ENCODE peak calls at places on chromosome 18, in eight cellular contexts. Z is ascending aorta, I is foreskin fibroblast, Q is PC-9, V is fibroblast of lung, F is GM12865, R is A673, S is transverse colon. C is an unnamed sample.

GRCh38 chr18:13868501-13869271 is 44.7 kb downstream of the MC5R start:
- DNase-seq in R (no peak), Q (no peak), Z (no peak), V (no peak), I (no peak), S (no peak), F (no peak), C (no peak)

GRCh38 chr18:73975266-73975665 is 172.4 kb downstream of the FBXO15 start:
- DNase-seq in F (peak), R (no peak), V (peak), Z (no peak), I (no peak), Q (no peak), S (no peak), C (no peak)

GRCh38 chr18:10141559-10141958 is 227.7 kb downstream of the VAPA start:
- DNase-seq in Q (peak), Z (peak), V (no peak), S (no peak), R (no peak), F (no peak), I (no peak), C (no peak)

GRCh38 chr18:23765931-23766330 is 76.7 kb downstream of the LAMA3 start:
- DNase-seq in Z (no peak), S (no peak), V (no peak), R (no peak), F (no peak), Q (no peak), I (no peak), C (no peak)

GRCh38 chr18:5057348-5058012 is 139.6 kb downstream of the AKAIN1 start:
- DNase-seq in S (peak), F (peak), Q (no peak), I (no peak), R (peak), V (peak), Z (peak), C (no peak)

GRCh38 chr18:23627325-23627724 is 35.4 kb downstream of the ANKRD29 start:
- DNase-seq in V (peak), S (peak), Q (peak), F (no peak), Z (peak), R (peak), I (peak), C (no peak)

GRCh38 chr18:62603211-62603610 is 80.4 kb downstream of the ZCCHC2 start:
- DNase-seq in V (no peak), F (no peak), I (no peak), S (no peak), Q (no peak), R (no peak), Z (no peak), C (no peak)

GRCh38 chr18:362914-363295 is 95.1 kb upstream of the THOC1 start:
- DNase-seq in F (no peak), Z (no peak), Q (no peak), R (no peak), I (no peak), V (peak), S (no peak), C (no peak)

GRCh38 chr18:70781860-70782453 is 493.1 kb downstream of the SOCS6 start:
- DNase-seq in R (peak), S (peak), Q (peak), I (no peak), F (peak), Z (no peak), V (peak), C (peak)

GRCh38 chr18:7329036-7329435 is 98.1 kb downstream of the LRRC30 start:
- DNase-seq in F (no peak), I (no peak), V (no peak), S (no peak), Z (no peak), R (no peak), Q (no peak), C (no peak)

GRCh38 chr18:46469186-46469915 is 187.7 kb downstream of the LOXHD1 start:
- DNase-seq in Q (peak), R (peak), Z (no peak), S (no peak), F (no peak), V (peak), I (no peak), C (no peak)

GRCh38 chr18:68397241-68398035 is 317.5 kb downstream of the TMX3 start:
- DNase-seq in Z (no peak), F (no peak), R (no peak), Q (no peak), V (peak), S (no peak), I (no peak), C (no peak)

GRCh38 chr18:1393929-1394328 is 489.3 kb downstream of the ADCYAP1 start:
- DNase-seq in Q (no peak), Z (no peak), F (no peak), I (no peak), R (no peak), V (no peak), S (no peak), C (no peak)

GRCh38 chr18:13369756-13370510 is 151.4 kb downstream of the LDLRAD4 start:
- DNase-seq in I (no peak), R (no peak), Q (no peak), V (peak), Z (no peak), F (no peak), S (peak), C (no peak)

GRCh38 chr18:31486165-31486564 is 11.8 kb upstream of the DSG2 start:
- DNase-seq in F (no peak), Q (no peak), Z (no peak), I (no peak), S (no peak), V (peak), R (no peak), C (no peak)

GRCh38 chr18:31248783-31249521 is 69.0 kb upstream of the DSG1 start:
- DNase-seq in V (peak), S (no peak), F (no peak), R (no peak), Q (no peak), Z (no peak), I (no peak), C (no peak)

GRCh38 chr18:70334728-70335329 is 46.0 kb downstream of the SOCS6 start:
- DNase-seq in V (no peak), F (no peak), Q (no peak), Z (no peak), I (no peak), R (no peak), S (no peak), C (no peak)

GRCh38 chr18:28127763-28128737 is 48.9 kb downstream of the CDH2 start:
- DNase-seq in Q (no peak), Z (no peak), V (peak), R (no peak), S (no peak), F (no peak), I (no peak), C (no peak)

GRCh38 chr18:13165636-13166423 is 52.7 kb upstream of the LDLRAD4 start:
- DNase-seq in I (no peak), R (no peak), S (no peak), V (no peak), Q (no peak), F (no peak), Z (no peak), C (no peak)

GRCh38 chr18:21391074-21391673 is 149.1 kb downstream of the GREB1L start:
- DNase-seq in F (peak), Z (no peak), I (peak), Q (peak), S (no peak), R (peak), V (peak), C (no peak)

GRCh38 chr18:2984703-2985261 is 28.2 kb downstream of the LPIN2 start:
- DNase-seq in Q (peak), Z (no peak), F (no peak), R (no peak), I (no peak), V (no peak), S (peak), C (no peak)

GRCh38 chr18:8791171-8791651 is 85.9 kb downstream of the MTCL1 start:
- DNase-seq in S (no peak), V (no peak), F (no peak), Q (no peak), I (peak), Z (no peak), R (no peak), C (no peak)

GRCh38 chr18:76932026-76932819 is 109.9 kb downstream of the ZNF236 start:
- DNase-seq in S (no peak), F (peak), Z (no peak), R (no peak), Q (no peak), V (peak), I (peak), C (peak)

GRCh38 chr18:68447286-68447685 is 267.6 kb downstream of the TMX3 start:
- DNase-seq in I (no peak), S (no peak), V (peak), Q (no peak), F (no peak), R (no peak), Z (no peak), C (no peak)

GRCh38 chr18:35174093-35174731 is 66.6 kb upstream of the ZNF397 start:
- DNase-seq in I (no peak), F (peak), R (no peak), V (no peak), Q (no peak), Z (no peak), S (no peak), C (no peak)

GRCh38 chr18:76823166-76823539 is 796 bp downstream of the ZNF236 start:
- DNase-seq in I (no peak), Q (no peak), Z (no peak), S (peak), R (no peak), V (no peak), F (no peak), C (no peak)

GRCh38 chr18:48922801-48923730 is 27.7 kb downstream of the SMAD7 start:
- DNase-seq in F (peak), V (peak), I (peak), S (peak), R (peak), Z (peak), Q (no peak), C (no peak)
- H3K4me3 ChIP-seq in F (no peak), V (no peak), I (peak), S (peak), R (peak), Z (peak), Q (no peak), C (peak)

DNA sequence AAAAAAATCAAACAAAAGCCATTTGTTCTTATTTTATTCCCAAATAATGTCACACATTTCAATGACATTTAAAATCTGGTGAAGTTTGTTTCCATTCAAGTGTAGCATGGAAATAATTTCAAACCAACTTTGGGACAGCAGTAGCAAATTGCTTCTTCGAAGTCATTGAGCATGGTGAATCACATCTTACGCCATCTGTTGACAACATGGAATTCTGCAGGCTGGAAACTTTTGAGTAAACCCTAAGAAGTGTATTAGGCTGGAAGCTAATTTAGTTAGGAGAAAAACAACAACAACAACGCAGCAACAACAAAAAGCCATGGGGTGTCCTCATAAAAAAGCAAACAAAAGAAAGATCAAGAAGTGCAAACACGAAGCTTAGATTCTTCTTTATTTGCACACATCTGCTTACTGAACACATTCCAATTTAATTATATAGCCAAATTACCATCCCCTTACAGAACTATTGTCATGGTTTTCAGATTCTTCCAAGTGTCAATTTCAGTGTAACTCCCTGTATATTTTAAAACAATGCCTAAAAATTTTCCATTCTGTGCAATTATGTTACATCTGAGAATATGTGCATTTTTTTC is 659.0 kb upstream of the CDH7 start:
- DNase-seq in S (no peak), I (no peak), R (peak), Z (no peak), Q (no peak), F (peak), V (peak), C (no peak)
- TF ChIP-seq CTCF in S (no peak), I (peak), R (peak), Z (no peak), Q (peak), F (peak), V (no peak), C (no peak)

GRCh38 chr18:58192519-58192918 is 148.5 kb downstream of the NEDD4L start:
- DNase-seq in R (no peak), Q (no peak), V (no peak), F (no peak), S (no peak), Z (no peak), I (no peak), C (no peak)

GRCh38 chr18:58194028-58194427 is 150.0 kb downstream of the NEDD4L start:
- DNase-seq in S (no peak), F (no peak), R (no peak), Q (no peak), Z (no peak), I (no peak), V (no peak), C (no peak)

GRCh38 chr18:58196881-58197872 is 153.2 kb downstream of the NEDD4L start:
- DNase-seq in S (peak), V (no peak), Z (no peak), Q (no peak), R (no peak), I (no peak), F (no peak), C (no peak)

GRCh38 chr18:58196164-58196563 is 152.1 kb downstream of the NEDD4L start:
- DNase-seq in R (no peak), F (no peak), V (peak), S (no peak), Z (no peak), Q (peak), I (no peak), C (no peak)

DNA sequence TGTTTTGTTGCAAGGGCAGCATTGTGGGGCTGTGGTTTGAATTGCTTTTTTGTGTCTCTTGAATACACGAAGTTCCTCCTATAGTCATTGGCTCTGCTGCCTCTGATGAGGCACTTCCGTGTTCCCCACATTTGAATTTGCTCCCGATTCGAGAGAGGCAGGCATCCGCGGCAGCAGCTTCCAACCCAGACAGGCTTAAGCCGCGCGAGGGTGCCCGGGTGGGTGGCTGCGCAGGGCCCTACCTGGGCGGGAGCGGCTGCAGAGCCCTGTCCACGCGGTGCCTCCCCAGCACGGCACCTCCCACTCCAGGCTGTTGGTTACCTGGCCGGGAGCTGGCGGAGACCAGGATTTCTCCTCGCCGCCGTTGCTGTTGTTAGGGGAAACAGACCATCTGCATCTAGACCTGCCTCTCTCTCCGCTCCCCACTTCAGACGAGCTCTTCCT is 151.3 kb downstream of the NEDD4L start:
- DNase-seq in I (no peak), Z (no peak), S (peak), Q (no peak), R (no peak), V (no peak), F (peak), C (no peak)
- H3K4me3 ChIP-seq in I (peak), Z (no peak), S (peak), Q (peak), R (peak), V (peak), F (peak), C (no peak)

GRCh38 chr18:50622320-50622719 is 62.4 kb downstream of the MAPK4 start:
- DNase-seq in F (no peak), I (no peak), Z (peak), V (no peak), Q (no peak), R (no peak), S (no peak), C (no peak)
- TF ChIP-seq CTCF in F (no peak), I (no peak), Z (no peak), V (no peak), Q (no peak), R (no peak), S (no peak), C (no peak)

GRCh38 chr18:75070235-75070624 is 138.7 kb downstream of the PTGR3 start:
- DNase-seq in Z (no peak), Q (no peak), I (no peak), F (no peak), S (no peak), V (no peak), R (no peak), C (no peak)
- H3K4me3 ChIP-seq in Z (no peak), Q (no peak), I (no peak), F (no peak), S (no peak), V (no peak), R (no peak), C (no peak)

GRCh38 chr18:41146301-41146700 is 808.7 kb upstream of the PIK3C3 start:
- DNase-seq in R (no peak), F (no peak), I (no peak), S (no peak), Z (no peak), V (no peak), Q (no peak), C (no peak)
- TF ChIP-seq CTCF in R (no peak), F (no peak), I (no peak), S (no peak), Z (no peak), V (no peak), Q (no peak), C (no peak)

DNA sequence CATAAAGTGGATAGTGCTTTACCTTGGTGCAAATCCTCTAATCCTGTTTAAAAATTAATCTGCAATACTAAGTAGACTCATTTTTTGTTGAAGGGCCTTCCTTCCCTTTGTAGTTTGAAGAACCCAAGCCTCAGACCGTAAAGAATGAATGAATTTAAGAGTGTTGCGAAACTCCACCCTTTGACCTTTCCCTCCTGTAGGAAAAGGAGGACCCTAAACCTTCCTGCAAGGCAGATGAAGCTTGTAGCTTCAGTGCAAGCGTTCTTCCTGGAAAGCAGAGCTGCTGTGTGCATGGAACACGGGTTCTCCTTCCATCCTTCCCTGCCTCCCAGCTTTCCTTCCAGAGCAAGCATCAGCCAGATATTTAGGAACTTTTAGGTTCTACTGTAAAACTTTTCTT is 1.7 kb downstream of the IMPA2 start:
- DNase-seq in F (no peak), V (no peak), Q (no peak), I (no peak), S (no peak), R (no peak), Z (no peak), C (no peak)
- H3K4me3 ChIP-seq in F (no peak), V (peak), Q (peak), I (no peak), S (peak), R (no peak), Z (no peak), C (no peak)

DNA sequence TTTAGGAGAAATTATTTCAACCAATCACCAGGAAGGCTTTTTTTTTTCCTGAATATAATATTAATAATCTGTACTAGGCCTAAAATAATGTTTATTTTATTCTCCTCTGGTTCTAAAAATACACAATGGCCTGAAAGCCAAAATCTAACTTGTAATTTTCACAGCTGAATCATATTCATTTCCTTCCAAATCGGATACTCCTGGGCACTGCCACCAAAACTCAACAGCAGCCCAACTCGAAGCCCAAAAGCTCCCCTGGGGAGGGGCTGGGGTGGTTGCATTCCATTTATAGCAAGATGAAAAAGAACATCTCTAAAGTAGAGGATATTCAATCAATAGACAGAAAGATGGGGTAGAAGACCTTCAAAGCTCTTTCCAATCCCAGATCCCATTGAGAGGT is 100.5 kb upstream of the SETBP1 start:
- DNase-seq in I (no peak), F (no peak), Z (peak), S (no peak), V (no peak), Q (no peak), R (no peak), C (no peak)
- TF ChIP-seq CTCF in I (no peak), F (no peak), Z (no peak), S (no peak), V (no peak), Q (no peak), R (no peak), C (no peak)

C was measured in AG04450.